ENCODE peak calls at places on chromosomes 4 and X, in nine cellular contexts. O, C, X, H, S, W, N, B and Y are unnamed samples.

GRCh38 chr4:166535865-166536264 is 662.8 kb downstream of the TLL1 start:
- DNase-seq in B (no peak), O (no peak), C (no peak), H (no peak), W (no peak), S (no peak), X (no peak), N (no peak), Y (no peak)

GRCh38 chrX:49040376-49040955 is 2.7 kb downstream of the TFE3 start:
- DNase-seq in N (no peak), B (no peak), H (no peak), X (peak; percentile 49), S (no peak), W (no peak), O (no peak), C (no peak), Y (no peak)

GRCh38 chr4:37885496-37885895 is 5.4 kb upstream of the TBC1D1 start:
- DNase-seq in B (no peak), S (no peak), H (no peak), C (peak; percentile 32), O (no peak), W (no peak), X (no peak), N (no peak), Y (no peak)

GRCh38 chr4:142475663-142476062 is 370.4 kb downstream of the INPP4B start:
- DNase-seq in N (no peak), S (no peak), H (no peak), O (no peak), C (no peak), B (no peak), W (no peak), X (peak; percentile 41), Y (no peak)

GRCh38 chrX:20663287-20663686 is 396.6 kb upstream of the RPS6KA3 start:
- DNase-seq in W (no peak), S (no peak), C (no peak), O (no peak), B (no peak), H (no peak), N (no peak), X (no peak), Y (no peak)

GRCh38 chr4:79164961-79165610 is 160.8 kb downstream of the NAA11 start:
- DNase-seq in C (no peak), O (no peak), N (no peak), H (no peak), B (no peak), X (no peak), W (no peak), S (no peak), Y (no peak)

GRCh38 chr4:8515316-8516060 is 64.7 kb upstream of the GPR78 start:
- DNase-seq in X (no peak), S (no peak), O (no peak), N (no peak), W (no peak), H (no peak), B (no peak), C (no peak), Y (no peak)

GRCh38 chrX:120251471-120252011 is 929 bp downstream of the ZBTB33 start:
- DNase-seq in H (no peak), X (no peak), S (peak; percentile 4), C (peak; percentile 33), W (no peak), B (no peak), N (no peak), O (peak; percentile 12), Y (no peak)